ENCODE peak calls at places on chromosomes 3 and 15, in four cellular contexts. V is A549, H is bronchial epithelial cell, B is heart left ventricle. Q is an unnamed sample.

GRCh38 chr3:172072543-172072942 is 33.2 kb downstream of the FNDC3B start:
- DNase-seq in V (no peak), H (no peak), B (no peak), Q (no peak)

GRCh38 chr3:53065841-53066480 is 20.1 kb upstream of the SFMBT1 start:
- DNase-seq in V (no peak), H (no peak), B (no peak), Q (no peak)

GRCh38 chr15:73539726-73540125 is 93.5 kb downstream of the NPTN start:
- DNase-seq in V (no peak), H (no peak), B (no peak), Q (no peak)

GRCh38 chr3:65846936-65847335 is 191.8 kb downstream of the MAGI1 start:
- DNase-seq in V (no peak), H (no peak), B (no peak), Q (no peak)

GRCh38 chr3:194315088-194315964 is 35.8 kb downstream of the CPN2 start:
- DNase-seq in V (peak), H (peak), B (peak), Q (no peak)

GRCh38 chr15:26421065-26421464 is 351.8 kb downstream of the GABRB3 start:
- DNase-seq in V (no peak), H (no peak), B (no peak), Q (no peak)

GRCh38 chr15:57866149-57866736 is 159.7 kb downstream of the POLR2M start:
- DNase-seq in V (peak), H (peak), B (peak), Q (no peak)

GRCh38 chr3:129992781-129993180 is 18.3 kb downstream of the TRH start:
- DNase-seq in V (peak), H (no peak), B (no peak), Q (no peak)

GRCh38 chr3:88824646-88825303 is 282.6 kb upstream of the EPHA3 start:
- DNase-seq in V (no peak), H (no peak), B (no peak), Q (no peak)

GRCh38 chr3:189233225-189233858 is 61.6 kb downstream of the TPRG1 start:
- DNase-seq in V (peak), H (peak), B (peak), Q (peak)

GRCh38 chr15:50044406-50044805 is 74.6 kb downstream of the ATP8B4 start:
- DNase-seq in V (no peak), H (no peak), B (no peak), Q (no peak)

GRCh38 chr3:194573680-194574437 is 59.4 kb downstream of the TMEM44 start:
- DNase-seq in V (peak), H (peak), B (peak), Q (no peak)

GRCh38 chr3:157544501-157545139 is 41.4 kb upstream of the VEPH1 start:
- DNase-seq in V (peak), H (no peak), B (no peak), Q (no peak)

GRCh38 chr3:155859859-155860258 is 5.6 kb upstream of the SLC33A1 start:
- DNase-seq in V (peak), H (no peak), B (no peak), Q (no peak)

GRCh38 chr3:1275495-1275894 is 182.7 kb downstream of the CNTN6 start:
- DNase-seq in V (peak), H (peak), B (no peak), Q (no peak)

GRCh38 chr15:90812881-90813280 is 55.5 kb upstream of the FURIN start:
- DNase-seq in V (no peak), H (peak), B (no peak), Q (no peak)

GRCh38 chr15:70362911-70363310 is 265.2 kb upstream of the TLE3 start:
- DNase-seq in V (peak), H (no peak), B (no peak), Q (no peak)

GRCh38 chr15:67031321-67031720 is 34.1 kb upstream of the SMAD3 start:
- DNase-seq in V (no peak), H (no peak), B (no peak), Q (no peak)

GRCh38 chr3:31936661-31937060 is 44.4 kb downstream of the OSBPL10 start:
- DNase-seq in V (no peak), H (no peak), B (no peak), Q (no peak)

GRCh38 chr3:25849641-25850040 is 59.8 kb downstream of the OXSM start:
- DNase-seq in V (no peak), H (peak), B (no peak), Q (no peak)

GRCh38 chr3:14319654-14320182 is 82.7 kb upstream of the SLC6A6 start:
- DNase-seq in V (peak), H (peak), B (no peak), Q (peak)

GRCh38 chr15:25568751-25569150 is 129.9 kb upstream of the UBE3A start:
- DNase-seq in V (no peak), H (no peak), B (peak), Q (no peak)

GRCh38 chr15:72284781-72285180 is 12.4 kb upstream of the PARP6 start:
- DNase-seq in V (no peak), H (peak), B (no peak), Q (no peak)
- TF ChIP-seq CTCF in V (no peak), H (no peak), B (no peak), Q (no peak)

GRCh38 chr15:92733090-92733933 is 77.7 kb upstream of the FAM174B start:
- DNase-seq in V (no peak), H (no peak), B (no peak), Q (no peak)
- H3K4me3 ChIP-seq in V (peak), H (no peak), B (peak), Q (peak)

GRCh38 chr3:148991219-148992026 is at the start of gene GYG1:
- DNase-seq in V (peak), H (peak), B (peak), Q (no peak)
- TF ChIP-seq CTCF in V (peak), H (peak), B (peak), Q (peak)

GRCh38 chr15:85792872-85793621 is 1.7 kb downstream of the KLHL25 start:
- DNase-seq in V (no peak), H (no peak), B (no peak), Q (no peak)

GRCh38 chr15:85794598-85795319 is at the start of gene KLHL25:
- DNase-seq in V (peak), H (peak), B (peak), Q (peak)

GRCh38 chr15:85793641-85794597 is 806 bp downstream of the KLHL25 start:
- DNase-seq in V (no peak), H (no peak), B (peak), Q (no peak)

GRCh38 chr15:85795320-85795668 is 569 bp upstream of the KLHL25 start:
- DNase-seq in V (no peak), H (no peak), B (no peak), Q (no peak)

DNA sequence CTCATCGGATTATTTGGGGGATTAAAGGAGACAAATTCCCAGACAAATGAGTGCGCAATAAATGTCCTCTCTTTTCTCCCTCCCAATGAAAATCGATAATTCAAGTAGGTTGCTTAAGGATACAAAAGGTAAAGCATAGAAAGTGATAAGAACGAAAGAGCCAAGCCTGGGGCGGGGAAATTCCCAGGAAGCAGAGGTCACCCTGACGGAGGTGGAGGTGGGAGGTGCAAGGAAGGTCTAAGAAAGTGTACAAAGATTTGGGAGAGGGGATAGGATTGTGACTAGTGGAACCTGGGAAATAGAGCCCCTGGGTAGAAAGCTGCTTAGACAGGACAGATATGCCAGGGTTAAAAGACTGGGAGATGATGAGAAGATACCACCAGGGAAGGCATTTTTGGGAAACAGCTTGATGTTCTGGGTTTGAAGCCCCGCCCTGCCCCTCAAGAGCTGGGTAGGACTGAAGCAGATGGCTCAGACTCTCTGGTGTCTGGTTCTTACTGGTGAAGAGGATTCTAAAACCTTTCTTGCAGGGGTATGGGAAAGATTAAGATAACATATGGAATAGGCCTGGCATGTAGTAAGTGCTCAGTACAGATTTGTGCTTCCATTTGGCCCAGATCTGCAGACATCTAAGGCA is 1.1 kb upstream of the KLHL25 start:
- DNase-seq in V (no peak), H (no peak), B (no peak), Q (no peak)
- H3K4me3 ChIP-seq in V (peak), H (no peak), B (no peak), Q (no peak)

DNA sequence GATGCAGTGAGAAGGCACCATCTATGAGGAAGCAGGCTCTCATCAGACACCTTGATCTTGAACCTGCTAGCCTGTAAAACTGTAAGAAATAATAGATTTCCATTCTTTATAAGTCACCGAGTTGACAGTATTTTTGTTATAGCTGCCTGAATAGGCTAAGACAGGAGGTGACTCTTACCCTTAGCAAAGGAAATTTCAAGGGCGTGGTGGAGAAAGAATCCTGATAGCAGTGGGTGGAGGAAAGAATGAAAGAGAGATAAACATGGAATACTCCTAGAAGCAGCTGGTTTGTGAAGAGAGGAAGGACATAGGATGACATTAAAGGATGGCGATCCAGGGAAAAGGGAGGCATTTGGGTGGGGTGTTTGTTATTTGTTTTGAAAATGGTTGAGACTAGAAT is 41.4 kb downstream of the SIDT1 start:
- DNase-seq in V (peak), H (peak), B (no peak), Q (no peak)
- TF ChIP-seq CTCF in V (no peak), H (no peak), B (no peak), Q (no peak)

GRCh38 chr15:64162869-64163661 is at the start of gene PPIB:
- DNase-seq in V (peak), H (peak), B (peak), Q (peak)

GRCh38 chr15:64162478-64162868 is 349 bp downstream of the PPIB start:
- DNase-seq in V (no peak), H (no peak), B (no peak), Q (no peak)

GRCh38 chr15:64164436-64164835 is 1.6 kb upstream of the PPIB start:
- DNase-seq in V (no peak), H (no peak), B (no peak), Q (no peak)

GRCh38 chr15:64161688-64162477 is 939 bp downstream of the PPIB start:
- DNase-seq in V (no peak), H (no peak), B (no peak), Q (no peak)

DNA sequence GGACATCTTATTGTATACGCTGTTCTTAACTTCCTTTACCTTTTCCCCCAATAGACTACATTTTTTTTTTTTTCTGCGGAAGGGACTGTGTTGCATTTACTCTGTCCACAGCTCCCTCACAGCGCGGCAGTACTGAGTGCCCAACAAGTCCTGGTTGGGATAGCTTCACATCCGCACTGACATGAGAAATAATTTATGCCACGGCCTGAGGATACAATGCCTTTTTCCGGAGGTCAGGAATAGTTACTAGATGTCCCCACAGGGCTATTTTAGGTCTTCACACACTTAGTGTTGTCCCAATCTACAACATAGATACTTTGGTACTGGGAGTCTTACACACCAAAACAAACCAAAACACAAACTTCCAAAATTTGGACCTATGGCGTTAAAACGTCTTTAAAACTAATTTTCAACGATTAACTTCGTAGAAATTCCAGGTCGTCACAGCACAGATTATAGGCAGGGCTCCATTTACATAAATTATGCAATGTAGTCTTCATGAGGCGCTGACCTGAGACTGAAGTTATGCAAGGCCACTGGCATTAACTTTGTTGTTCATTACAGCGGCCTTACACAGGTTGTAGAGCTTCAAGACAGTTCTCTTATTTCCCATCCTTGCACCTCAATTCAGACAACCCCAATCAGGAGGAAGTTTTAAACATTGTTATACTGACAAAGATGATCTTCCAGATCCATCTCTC is 990 bp upstream of the PPIB start:
- DNase-seq in V (no peak), H (peak), B (no peak), Q (no peak)
- H3K4me3 ChIP-seq in V (peak), H (peak), B (peak), Q (peak)

GRCh38 chr3:12484198-12484982 is at the start of gene TSEN2:
- DNase-seq in V (peak), H (peak), B (peak), Q (peak)
- TF ChIP-seq CTCF in V (no peak), H (peak), B (no peak), Q (no peak)

GRCh38 chr3:3038201-3038991 is 71.8 kb downstream of the IL5RA start:
- DNase-seq in V (no peak), H (peak), B (peak), Q (no peak)
- H3K4me3 ChIP-seq in V (no peak), H (no peak), B (no peak), Q (no peak)

Q was measured in HFF-Myc.